ENCODE peak calls at places on chromosomes 1 and 21, in five cellular contexts. D, M, W, N and F are unnamed samples.

GRCh38 chr21:37196847-37197246 is 70.3 kb downstream of the VPS26C start:
- DNase-seq in W (no peak), N (no peak), D (no peak), M (no peak), F (no peak)

GRCh38 chr1:29197590-29197924 is 15.9 kb upstream of the SRSF4 start:
- DNase-seq in D (peak), M (peak), N (no peak), W (no peak), F (peak)

GRCh38 chr1:161048949-161049722 is 3.4 kb upstream of the USF1 start:
- DNase-seq in M (no peak), D (no peak), N (no peak), W (no peak), F (no peak)

GRCh38 chr21:32524010-32524719 is 61.2 kb downstream of the TCP10L start:
- DNase-seq in D (peak), N (peak), W (no peak), M (no peak), F (no peak)

GRCh38 chr1:94947453-94947852 is 20.5 kb upstream of the CNN3 start:
- DNase-seq in D (peak), N (peak), M (no peak), W (no peak), F (no peak)

GRCh38 chr1:111221633-111222286 is 5.8 kb upstream of the CHI3L2 start:
- DNase-seq in D (peak), W (no peak), M (no peak), N (no peak), F (no peak)

GRCh38 chr1:185474440-185475149 is 157.6 kb upstream of the IVNS1ABP start:
- DNase-seq in N (no peak), W (no peak), M (no peak), D (no peak), F (no peak)

GRCh38 chr1:11273595-11274234 is 717 bp downstream of the UBIAD1 start:
- DNase-seq in N (no peak), M (no peak), D (no peak), W (no peak), F (no peak)

GRCh38 chr1:113648478-113648877 is 110.8 kb downstream of the PHTF1 start:
- DNase-seq in W (no peak), M (no peak), D (no peak), N (no peak), F (no peak)

GRCh38 chr1:231355171-231355570 is 17.1 kb downstream of the SPRTN start:
- DNase-seq in N (no peak), D (peak), M (no peak), W (no peak), F (no peak)

GRCh38 chr1:158972841-158973240 is 36.9 kb upstream of the IFI16 start:
- DNase-seq in D (no peak), N (no peak), M (no peak), W (no peak), F (no peak)

GRCh38 chr21:33025471-33026298 is at the start of gene OLIG2:
- DNase-seq in W (peak), N (no peak), M (no peak), D (peak), F (no peak)

GRCh38 chr1:222711319-222712252 is 705 bp downstream of the AIDA start:
- DNase-seq in M (peak), D (peak), N (no peak), W (peak), F (peak)

GRCh38 chr21:35027558-35028450 is 21.3 kb downstream of the RUNX1 start:
- DNase-seq in N (no peak), M (no peak), D (peak), W (no peak), F (no peak)

GRCh38 chr1:225423518-225423855 is 4.4 kb downstream of the LBR start:
- DNase-seq in N (no peak), M (no peak), D (no peak), W (no peak), F (no peak)

GRCh38 chr1:198620951-198621824 is 17.7 kb upstream of the PTPRC start:
- DNase-seq in D (no peak), W (no peak), M (no peak), N (no peak), F (no peak)

GRCh38 chr1:171625225-171625624 is 3.2 kb downstream of the MYOCOS start:
- DNase-seq in W (no peak), M (no peak), D (no peak), N (no peak), F (no peak)

GRCh38 chr1:156176610-156177210 is 17.2 kb upstream of the SLC25A44 start:
- DNase-seq in D (no peak), N (no peak), M (no peak), W (no peak), F (no peak)

GRCh38 chr1:43447891-43448708 is 5.6 kb downstream of the HYI start:
- DNase-seq in D (no peak), W (peak), N (no peak), M (no peak), F (no peak)

GRCh38 chr1:22527122-22527521 is 36.2 kb upstream of the EPHA8 start:
- DNase-seq in N (no peak), D (no peak), W (no peak), M (no peak), F (no peak)
- TF ChIP-seq CTCF in N (no peak), D (no peak), W (no peak), M (no peak), F (no peak)

GRCh38 chr1:218299416-218299815 is 14.3 kb downstream of the RRP15 start:
- DNase-seq in N (peak), W (no peak), D (peak), M (no peak), F (no peak)
- TF ChIP-seq CTCF in N (peak), W (no peak), D (peak), M (peak), F (no peak)

GRCh38 chr1:177431123-177431522 is 260.4 kb downstream of the BRINP2 start:
- DNase-seq in W (no peak), D (no peak), N (no peak), M (no peak), F (no peak)

GRCh38 chr1:177426533-177426932 is 255.8 kb downstream of the BRINP2 start:
- DNase-seq in W (no peak), N (no peak), M (no peak), D (no peak), F (no peak)

GRCh38 chr1:177425241-177425640 is 254.5 kb downstream of the BRINP2 start:
- DNase-seq in W (no peak), N (no peak), M (no peak), D (no peak), F (no peak)

GRCh38 chr1:177432897-177433296 is 262.1 kb downstream of the BRINP2 start:
- DNase-seq in N (no peak), M (no peak), D (peak), W (no peak), F (no peak)

DNA sequence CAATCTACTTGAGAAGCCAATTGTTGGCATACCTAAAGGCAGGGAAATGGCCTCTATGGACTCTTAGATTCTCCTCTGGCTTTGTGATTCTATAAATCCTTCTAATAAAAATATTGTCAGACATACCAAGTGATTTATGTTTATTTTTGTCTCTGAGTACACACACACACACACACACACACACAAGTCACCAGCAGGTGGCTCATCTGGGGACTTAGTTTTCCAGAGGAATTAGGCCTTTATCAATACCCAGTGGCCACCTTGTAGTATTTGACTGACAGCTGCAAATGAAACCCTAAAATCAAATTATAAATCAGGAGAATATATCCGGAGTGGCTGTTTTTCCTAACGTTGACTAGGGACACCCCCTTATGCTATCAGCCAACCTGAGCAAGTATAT is 258.5 kb downstream of the BRINP2 start:
- DNase-seq in W (no peak), M (no peak), N (no peak), D (no peak), F (no peak)
- TF ChIP-seq CTCF in W (no peak), M (no peak), N (no peak), D (no peak), F (no peak)

DNA sequence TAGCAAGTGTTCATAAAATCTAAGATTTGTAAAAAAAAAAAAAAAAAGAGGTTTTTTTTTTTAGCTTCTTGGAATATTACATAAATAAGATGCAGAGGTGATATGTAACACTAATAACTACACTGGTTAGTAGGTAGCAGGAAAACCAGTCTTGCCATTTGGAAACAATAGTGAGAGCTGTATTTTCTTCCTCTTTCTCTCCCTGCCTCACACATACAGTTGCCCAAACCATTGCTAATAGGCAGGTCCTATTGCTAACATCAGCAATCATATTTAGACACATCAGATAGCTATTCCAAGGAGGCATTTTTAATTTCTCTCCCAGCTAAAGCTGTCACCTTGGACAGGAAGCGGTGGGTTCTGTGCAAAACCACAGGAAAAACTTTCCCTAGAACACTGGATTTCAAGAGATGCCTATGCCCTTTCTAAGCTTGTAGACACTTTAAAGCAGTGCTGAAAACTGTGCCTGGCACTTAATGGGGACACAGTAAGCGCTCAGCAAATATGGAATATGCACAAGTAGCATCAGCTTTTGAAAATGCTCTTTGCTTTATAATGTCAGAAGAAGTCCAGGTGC is 50.8 kb upstream of the TARBP1 start:
- DNase-seq in W (no peak), D (no peak), N (no peak), M (no peak), F (no peak)
- TF ChIP-seq CTCF in W (no peak), D (no peak), N (no peak), M (no peak), F (no peak)

DNA sequence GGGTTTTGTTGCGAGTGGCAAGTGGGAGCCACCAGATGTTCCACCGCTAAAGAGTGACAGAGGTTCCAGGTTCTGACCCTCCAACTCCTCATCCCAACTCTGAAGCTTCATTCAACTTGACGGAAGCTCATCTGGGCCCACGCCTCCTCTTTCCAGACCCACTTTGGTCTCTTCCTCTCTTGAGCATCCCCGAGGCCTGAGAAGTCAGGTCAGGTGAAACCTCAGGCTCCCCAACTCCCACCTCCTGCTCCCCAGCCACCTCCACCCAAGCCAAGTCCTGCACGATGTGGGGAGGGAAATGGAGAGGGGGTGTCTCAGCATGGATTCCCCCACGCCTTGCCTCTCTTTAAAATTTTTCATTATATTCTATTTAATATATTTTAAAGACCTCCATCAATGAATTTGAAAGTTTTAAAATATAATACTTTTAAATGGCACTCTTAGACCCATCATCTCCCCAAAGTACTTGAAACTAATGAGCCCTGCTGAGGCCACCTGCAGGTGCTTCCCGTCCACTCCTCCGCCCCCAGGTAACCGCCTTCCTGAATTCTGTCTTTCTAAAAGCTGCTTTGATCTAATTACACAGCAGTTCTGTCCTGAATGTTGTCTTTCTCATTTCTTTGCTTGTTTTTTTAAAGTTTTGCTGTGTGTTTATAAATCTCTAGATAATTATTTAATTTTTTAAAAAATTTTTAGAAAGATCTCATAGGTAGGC is 238.1 kb downstream of the KAZN start:
- DNase-seq in W (no peak), M (no peak), D (no peak), N (no peak), F (no peak)
- TF ChIP-seq CTCF in W (no peak), M (no peak), D (no peak), N (no peak), F (no peak)

DNA sequence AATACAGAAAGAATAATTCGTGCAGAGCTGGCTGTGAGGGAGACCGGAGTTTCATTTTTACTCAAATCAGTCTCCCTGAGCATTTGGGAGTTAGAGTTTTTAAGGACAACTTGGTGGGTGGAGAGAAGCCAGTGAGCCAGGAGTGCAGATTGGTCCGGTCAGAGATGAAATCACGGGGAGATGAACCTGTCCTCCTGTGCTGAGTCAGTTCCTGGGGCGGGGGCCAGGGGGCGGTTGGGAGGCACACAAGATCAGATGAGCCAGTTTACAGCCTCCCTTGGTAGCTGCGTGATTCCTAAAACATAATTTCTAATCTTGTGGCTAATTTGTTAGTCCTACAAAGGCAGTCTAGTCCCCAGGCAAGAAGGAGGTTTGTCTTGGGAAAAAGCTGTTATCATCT is 1267.9 kb downstream of the AMY1C start:
- DNase-seq in M (no peak), D (no peak), N (no peak), W (no peak), F (no peak)
- TF ChIP-seq CTCF in M (no peak), D (no peak), N (no peak), W (no peak), F (no peak)

DNA sequence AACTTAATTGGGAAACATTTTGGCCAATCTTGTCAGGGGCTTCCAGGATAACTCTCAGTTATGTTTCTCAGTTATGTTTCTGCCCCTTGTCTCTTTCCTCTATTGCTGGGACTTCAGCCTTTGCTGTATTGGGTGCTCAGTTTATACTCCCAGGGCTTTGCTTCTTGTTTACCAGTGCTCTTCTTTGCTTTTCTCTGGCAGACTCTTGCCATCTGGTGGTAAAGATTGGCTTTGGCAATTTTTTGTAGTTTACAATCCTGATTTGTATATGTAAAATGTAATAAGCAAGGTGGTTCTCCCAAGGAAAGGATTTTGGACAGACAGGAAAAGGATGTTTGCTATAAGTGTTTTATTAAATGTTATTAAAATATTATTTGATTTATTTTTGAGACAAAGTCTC is 37.9 kb downstream of the FABP3 start:
- DNase-seq in D (peak), N (no peak), W (no peak), M (peak), F (no peak)
- TF ChIP-seq CTCF in D (peak), N (peak), W (no peak), M (peak), F (no peak)

GRCh38 chr1:234065794-234066447 is 161.4 kb downstream of the SLC35F3 start:
- DNase-seq in M (peak), W (peak), N (no peak), D (peak), F (peak)
- TF ChIP-seq CTCF in M (peak), W (peak), N (peak), D (peak), F (peak)